ENCODE peak calls at places on chromosome 17, in nine cellular contexts. U is stimulated activated naive B cell treated with anti-CD40 and anti-IgM and Interleukin-4, amounts not matched to agents 10 μg/mL and 1 μg/mL and 100 μg/mL, for 72 hours; Q is activated gamma-delta T cell treated with anti-CD3 and anti-CD28 coated beads, Interleukin-2, amount 50 U/mL, for 16 hours; F is stimulated activated CD4-positive, alpha-beta T cell treated with anti-CD3 and anti-CD28 coated beads, Interleukin-1b, Interleukin-23, amount 100 ng/mL, for 1 hour; D is germinal center; B is sigmoid colon; H is OCI-LY7; G is HL-60; I is AG09319. K is an unnamed sample.

GRCh38 chr17:1087381-1088241 is 90.7 kb downstream of the TIMM22 start:
- DNase-seq in D (no peak), Q (no peak), F (no peak), G (no peak), H (peak; percentile 21), I (no peak), B (peak; percentile 85), U (no peak), K (no peak)

GRCh38 chr17:16886655-16887322 is 85.1 kb downstream of the TNFRSF13B start:
- DNase-seq in I (no peak), B (no peak), G (no peak), U (no peak), H (no peak), D (no peak), Q (no peak), F (no peak), K (no peak)

GRCh38 chr17:76398523-76399174 is 14.2 kb downstream of the SPHK1 start:
- DNase-seq in Q (no peak), H (no peak), D (no peak), U (no peak), G (no peak), F (no peak), I (no peak), B (no peak), K (no peak)

GRCh38 chr17:28267720-28268609 is 51.0 kb upstream of the TMEM97 start:
- DNase-seq in Q (no peak), D (no peak), F (no peak), I (no peak), H (no peak), G (no peak), U (no peak), B (no peak), K (no peak)

GRCh38 chr17:954431-955164 is 25.0 kb downstream of the NXN start:
- DNase-seq in D (no peak), B (no peak), I (no peak), H (no peak), F (no peak), Q (no peak), G (no peak), U (no peak), K (no peak)

GRCh38 chr17:1724869-1725641 is 551 bp downstream of the WDR81 start:
- DNase-seq in I (no peak), F (no peak), D (no peak), Q (no peak), G (peak; percentile 36), H (no peak), B (no peak), U (no peak), K (no peak)

GRCh38 chr17:11296994-11297393 is 56.0 kb downstream of the SHISA6 start:
- DNase-seq in G (no peak), D (no peak), I (no peak), B (no peak), U (no peak), F (no peak), Q (no peak), H (peak; percentile 2), K (no peak)

GRCh38 chr17:57107498-57108101 is 22.6 kb downstream of the AKAP1 start:
- DNase-seq in I (no peak), U (no peak), H (no peak), G (no peak), F (no peak), Q (no peak), B (no peak), D (no peak), K (no peak)

GRCh38 chr17:17494499-17495447 is 1.4 kb downstream of the RASD1 start:
- DNase-seq in U (peak; percentile 13), H (no peak), G (no peak), Q (no peak), D (no peak), B (peak; percentile 79), F (no peak), I (no peak), K (peak; percentile 76)

GRCh38 chr17:83062818-83063671 is 16.4 kb upstream of the METRNL start:
- DNase-seq in I (no peak), F (no peak), Q (no peak), H (no peak), U (no peak), B (peak; percentile 52), D (no peak), G (no peak), K (no peak)

GRCh38 chr17:39920218-39921210 is 2.1 kb upstream of the GSDMB start:
- DNase-seq in B (no peak), Q (peak; percentile 13), G (no peak), H (no peak), D (peak; percentile 40), F (no peak), I (no peak), U (peak; percentile 53), K (no peak)

GRCh38 chr17:33832295-33832694 is 422.8 kb upstream of the CCL2 start:
- DNase-seq in U (no peak), G (no peak), Q (no peak), D (no peak), F (no peak), B (no peak), I (no peak), H (no peak), K (no peak)

GRCh38 chr17:21358185-21358584 is 18.0 kb upstream of the KCNJ12 start:
- DNase-seq in G (no peak), Q (no peak), I (no peak), B (no peak), U (no peak), D (no peak), H (no peak), F (no peak), K (no peak)

GRCh38 chr17:17505610-17506171 is 9.5 kb upstream of the RASD1 start:
- DNase-seq in B (no peak), H (no peak), Q (no peak), I (no peak), G (no peak), D (no peak), F (no peak), U (no peak), K (no peak)

GRCh38 chr17:7034955-7035590 is 742 bp upstream of the SLC16A13 start:
- DNase-seq in I (no peak), G (no peak), D (no peak), U (no peak), F (no peak), Q (no peak), B (no peak), H (peak; percentile 38), K (no peak)

GRCh38 chr17:46157443-46158107 is 35.7 kb downstream of the KANSL1 start:
- DNase-seq in F (no peak), G (no peak), I (no peak), D (no peak), B (no peak), H (no peak), U (no peak), Q (no peak), K (no peak)